ENCODE peak calls at places on chromosomes 3 and 15, in seven cellular contexts. H is AG08396, P is T follicular helper cell, C is COR-L47, V is AG04449, N is mucosa of gallbladder, S is small intestine. E is an unnamed sample.
A peak's percentile ranks its signal among the peaks of the same experiment; 100 is the strongest.

GRCh38 chr3:127209840-127210653 is 17.1 kb downstream of the PRR23E start:
- DNase-seq in H (no peak), P (no peak), C (no peak), V (no peak), N (no peak), S (no peak), E (no peak)

GRCh38 chr3:40516201-40516600 is 8.6 kb upstream of the ZNF621 start:
- DNase-seq in H (no peak), P (no peak), C (no peak), V (peak; percentile 77), N (no peak), S (no peak), E (no peak)

GRCh38 chr3:62109534-62109933 is 263.8 kb downstream of the FEZF2 start:
- DNase-seq in H (peak; percentile 85), P (no peak), C (no peak), V (peak; percentile 78), N (no peak), S (no peak), E (no peak)

GRCh38 chr15:91915576-91915975 is 62.1 kb downstream of the SLCO3A1 start:
- DNase-seq in H (no peak), P (no peak), C (peak; percentile 91), V (no peak), N (no peak), S (no peak), E (no peak)

GRCh38 chr3:55797084-55797483 is 310.0 kb upstream of the WNT5A start:
- DNase-seq in H (no peak), P (no peak), C (no peak), V (no peak), N (no peak), S (no peak), E (no peak)

GRCh38 chr3:50665603-50666115 is 9.1 kb upstream of the DOCK3 start:
- DNase-seq in H (no peak), P (no peak), C (no peak), V (no peak), N (no peak), S (no peak), E (no peak)

GRCh38 chr15:55588818-55589122 is 625 bp upstream of the PYGO1 start:
- DNase-seq in H (no peak), P (no peak), C (no peak), V (no peak), N (no peak), S (no peak), E (no peak)

GRCh38 chr15:65377105-65377975 is 462 bp downstream of the IGDCC3 start:
- DNase-seq in H (peak; percentile 50), P (no peak), C (no peak), V (no peak), N (no peak), S (no peak), E (no peak)

GRCh38 chr3:17195192-17195611 is 310.4 kb downstream of the PLCL2 start:
- DNase-seq in H (no peak), P (no peak), C (peak; percentile 46), V (no peak), N (no peak), S (no peak), E (no peak)

GRCh38 chr3:123324880-123325765 is 123.4 kb downstream of the SEC22A start:
- DNase-seq in H (no peak), P (no peak), C (no peak), V (no peak), N (no peak), S (no peak), E (no peak)

GRCh38 chr15:81311834-81312459 is 12.0 kb downstream of the STARD5 start:
- DNase-seq in H (no peak), P (no peak), C (no peak), V (no peak), N (no peak), S (no peak), E (no peak)

GRCh38 chr15:101141926-101142527 is 109.8 kb downstream of the CHSY1 start:
- DNase-seq in H (no peak), P (no peak), C (no peak), V (no peak), N (no peak), S (no peak), E (no peak)

GRCh38 chr15:77533986-77534385 is 98.7 kb downstream of the LINGO1 start:
- DNase-seq in H (no peak), P (no peak), C (no peak), V (no peak), N (no peak), S (no peak), E (no peak)

GRCh38 chr3:68535782-68536181 is 396.6 kb downstream of the TAFA4 start:
- DNase-seq in H (no peak), P (no peak), C (no peak), V (no peak), N (no peak), S (no peak), E (no peak)

GRCh38 chr3:124784686-124785382 is 54.6 kb downstream of the UMPS start:
- DNase-seq in H (no peak), P (no peak), C (no peak), V (no peak), N (no peak), S (no peak), E (no peak)

GRCh38 chr15:32029862-32030781 is at the start of gene CHRNA7:
- DNase-seq in H (peak; percentile 78), P (no peak), C (peak; percentile 79), V (no peak), N (peak; percentile 52), S (peak; percentile 74), E (no peak)

GRCh38 chr3:43692085-43692484 is 1.3 kb downstream of the ABHD5 start:
- DNase-seq in H (no peak), P (no peak), C (no peak), V (no peak), N (no peak), S (no peak), E (no peak)

GRCh38 chr3:45105855-45106655 is 40.1 kb downstream of the CDCP1 start:
- DNase-seq in H (peak; percentile 76), P (peak; percentile 21), C (no peak), V (peak; percentile 41), N (no peak), S (no peak), E (peak; percentile 43)

GRCh38 chr3:55659701-55660100 is 172.6 kb upstream of the WNT5A start:
- DNase-seq in H (no peak), P (no peak), C (no peak), V (no peak), N (no peak), S (no peak), E (no peak)

GRCh38 chr15:38217788-38218609 is 34.6 kb upstream of the SPRED1 start:
- DNase-seq in H (no peak), P (no peak), C (no peak), V (no peak), N (no peak), S (no peak), E (no peak)

GRCh38 chr15:80693682-80694623 is 1.2 kb upstream of the ABHD17C start:
- DNase-seq in H (peak; percentile 38), P (no peak), C (no peak), V (no peak), N (no peak), S (peak; percentile 40), E (no peak)

GRCh38 chr3:103388214-103388613 is 953.4 kb downstream of the ZPLD1 start:
- DNase-seq in H (no peak), P (no peak), C (no peak), V (peak; percentile 42), N (no peak), S (no peak), E (no peak)

GRCh38 chr3:5058463-5058862 is 63.6 kb upstream of the ARL8B start:
- DNase-seq in H (no peak), P (no peak), C (no peak), V (peak; percentile 42), N (no peak), S (peak; percentile 18), E (no peak)

GRCh38 chr3:9448643-9449042 is 51.2 kb downstream of the SETD5 start:
- DNase-seq in H (peak; percentile 17), P (no peak), C (no peak), V (no peak), N (no peak), S (no peak), E (no peak)

GRCh38 chr3:73036694-73037368 is 24.6 kb upstream of the EBLN2 start:
- DNase-seq in H (no peak), P (no peak), C (no peak), V (no peak), N (no peak), S (no peak), E (no peak)

GRCh38 chr15:49876401-49877038 is 242.5 kb downstream of the ATP8B4 start:
- DNase-seq in H (no peak), P (no peak), C (no peak), V (no peak), N (peak; percentile 45), S (peak; percentile 21), E (no peak)

GRCh38 chr3:11640009-11640673 is 3.6 kb downstream of the VGLL4 start:
- DNase-seq in H (no peak), P (no peak), C (no peak), V (no peak), N (no peak), S (no peak), E (no peak)